ENCODE peak calls at places on chromosome 3, in four cellular contexts. T, Z, O and D are unnamed samples.

GRCh38 chr3:11991751-11992150 is 12.4 kb upstream of the SYN2 start:
- DNase-seq in T (no peak), Z (no peak), O (no peak), D (no peak)

GRCh38 chr3:184513276-184514150 is 48.1 kb upstream of the EPHB3 start:
- DNase-seq in T (peak; percentile 55), Z (peak; percentile 7), O (peak; percentile 58), D (peak; percentile 94)

GRCh38 chr3:151230644-151231043 is 27.6 kb upstream of the GPR171 start:
- DNase-seq in T (no peak), Z (no peak), O (no peak), D (no peak)

GRCh38 chr3:4889896-4890295 is 89.3 kb upstream of the BHLHE40 start:
- DNase-seq in T (no peak), Z (no peak), O (peak; percentile 32), D (peak; percentile 44)

GRCh38 chr3:14144423-14145075 is 19.7 kb downstream of the TMEM43 start:
- DNase-seq in T (peak; percentile 95), Z (peak; percentile 52), O (peak; percentile 96), D (peak; percentile 78)

GRCh38 chr3:184716652-184717607 is 5.1 kb upstream of the MAGEF1 start:
- DNase-seq in T (no peak), Z (no peak), O (peak; percentile 12), D (peak; percentile 48)

GRCh38 chr3:56693750-56694149 is 10.7 kb upstream of the TASOR start:
- DNase-seq in T (no peak), Z (no peak), O (no peak), D (no peak)

GRCh38 chr3:177452487-177452886 is 255.2 kb upstream of the TBL1XR1 start:
- DNase-seq in T (peak; percentile 18), Z (no peak), O (no peak), D (no peak)

GRCh38 chr3:46098319-46098761 is 71.1 kb upstream of the XCR1 start:
- DNase-seq in T (no peak), Z (peak; percentile 86), O (no peak), D (no peak)

GRCh38 chr3:168081171-168081771 is 14.5 kb downstream of the GOLIM4 start:
- DNase-seq in T (no peak), Z (no peak), O (no peak), D (no peak)

GRCh38 chr3:45084820-45085816 is 59.0 kb downstream of the CLEC3B start:
- DNase-seq in T (no peak), Z (no peak), O (peak; percentile 16), D (no peak)

GRCh38 chr3:171494457-171495109 is 34.4 kb upstream of the TNIK start:
- DNase-seq in T (no peak), Z (no peak), O (no peak), D (no peak)

GRCh38 chr3:23421811-23422510 is 218.8 kb downstream of the UBE2E2 start:
- DNase-seq in T (no peak), Z (no peak), O (no peak), D (no peak)

GRCh38 chr3:187448674-187449073 is 80.5 kb downstream of the RTP4 start:
- DNase-seq in T (no peak), Z (no peak), O (no peak), D (no peak)

GRCh38 chr3:136194409-136195257 is 1.5 kb downstream of the MSL2 start:
- DNase-seq in T (no peak), Z (peak; percentile 24), O (no peak), D (peak; percentile 35)

GRCh38 chr3:32614956-32615355 is 44.3 kb upstream of the DYNC1LI1 start:
- DNase-seq in T (no peak), Z (no peak), O (no peak), D (no peak)

DNA sequence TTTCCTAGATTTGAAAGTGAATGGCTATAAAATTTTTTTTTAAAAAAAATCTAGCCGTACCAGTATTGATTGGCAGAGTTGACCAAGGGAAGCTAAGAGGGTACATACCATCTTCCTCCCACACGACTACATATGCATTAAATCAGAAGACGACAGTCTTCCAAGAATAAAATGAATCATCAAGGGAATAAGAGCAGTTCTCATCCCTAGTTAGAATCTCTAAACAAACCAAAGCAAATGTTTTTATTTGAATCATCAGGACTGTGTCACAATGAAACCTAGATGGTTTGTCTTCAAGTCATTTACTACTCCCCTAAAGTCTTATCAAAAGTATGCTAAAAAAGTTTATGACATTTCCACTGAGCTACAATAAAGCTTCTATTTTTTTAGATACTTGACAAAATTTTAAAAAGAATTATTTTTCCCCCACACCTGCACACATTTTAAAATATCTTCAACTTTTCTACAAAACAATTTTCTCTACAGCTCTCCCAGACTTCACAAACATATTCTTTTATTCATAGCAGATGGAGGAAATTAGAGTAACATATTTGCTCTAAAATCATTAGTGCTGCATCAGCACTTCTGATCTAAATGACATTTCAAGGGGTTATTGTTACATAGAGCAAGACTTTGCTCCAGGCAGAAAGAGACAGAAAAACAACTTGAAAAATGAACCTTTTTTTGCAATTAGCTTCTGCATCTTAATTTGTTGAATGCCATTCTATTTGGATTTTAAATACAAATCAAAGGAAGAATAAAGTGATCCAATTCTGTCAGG is 547.1 kb downstream of the FHIT start:
- DNase-seq in T (no peak), Z (no peak), O (no peak), D (no peak)
- TF ChIP-seq PBX3 in T (no peak), Z (no peak), O (no peak), D (peak; percentile 63)

GRCh38 chr3:126305427-126305826 is 51.8 kb downstream of the KLF15 start:
- DNase-seq in T (no peak), Z (no peak), O (no peak), D (no peak)
- TF ChIP-seq PBX3 in T (no peak), Z (no peak), O (no peak), D (no peak)

DNA sequence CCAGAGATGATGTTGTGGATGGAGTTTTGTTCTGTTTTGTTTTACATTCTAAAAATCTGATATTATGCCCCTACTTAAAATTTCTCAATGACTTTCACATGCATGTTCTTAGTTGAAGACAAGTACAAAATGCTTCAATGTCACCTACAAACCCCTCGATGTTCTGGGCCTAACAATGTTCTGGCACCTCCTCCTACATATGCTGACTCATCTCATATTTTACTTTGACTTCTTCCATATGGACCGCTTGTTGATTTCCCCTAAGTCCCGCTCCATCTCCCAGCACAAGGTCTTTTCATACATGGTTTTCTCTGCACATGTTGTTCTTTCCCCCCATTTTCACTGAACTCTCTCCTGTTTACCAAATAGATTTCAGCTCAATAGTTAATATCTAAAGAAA is 441.4 kb downstream of the CNTN6 start:
- DNase-seq in T (no peak), Z (no peak), O (no peak), D (no peak)
- TF ChIP-seq PBX3 in T (no peak), Z (no peak), O (no peak), D (no peak)

GRCh38 chr3:128486692-128487537 is 6.1 kb downstream of the GATA2 start:
- DNase-seq in T (peak; percentile 22), Z (no peak), O (no peak), D (peak; percentile 61)
- TF ChIP-seq PBX3 in T (no peak), Z (no peak), O (no peak), D (no peak)

GRCh38 chr3:132253262-132253878 is 63.8 kb upstream of the ACP3 start:
- DNase-seq in T (peak; percentile 70), Z (no peak), O (peak; percentile 43), D (peak; percentile 45)

GRCh38 chr3:132255041-132255745 is 62.0 kb upstream of the ACP3 start:
- DNase-seq in T (peak; percentile 58), Z (no peak), O (no peak), D (no peak)

GRCh38 chr3:132261501-132261900 is 55.7 kb upstream of the ACP3 start:
- DNase-seq in T (no peak), Z (no peak), O (no peak), D (no peak)

GRCh38 chr3:132254076-132254755 is 63.0 kb upstream of the ACP3 start:
- DNase-seq in T (no peak), Z (no peak), O (no peak), D (no peak)

DNA sequence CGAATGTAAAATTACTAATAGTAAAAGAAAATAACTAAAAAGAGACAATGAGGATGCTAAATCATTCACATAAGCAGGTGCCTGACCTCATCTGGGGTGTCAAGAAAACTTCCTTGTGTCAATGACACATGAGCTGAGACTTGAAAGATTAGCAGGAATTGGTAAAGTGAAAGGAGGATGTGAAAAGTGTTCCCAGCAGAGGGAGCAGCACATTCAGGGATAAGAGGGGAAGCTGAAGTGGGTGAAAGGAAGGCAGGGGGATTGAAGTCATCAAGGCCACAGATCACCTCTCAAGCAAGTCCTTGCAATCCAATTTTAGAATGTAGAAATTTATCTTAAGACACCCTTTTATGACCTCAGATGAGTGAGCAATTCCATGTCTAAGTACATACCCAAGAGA is 60.2 kb upstream of the ACP3 start:
- DNase-seq in T (peak; percentile 53), Z (no peak), O (peak; percentile 27), D (peak; percentile 20)
- TF ChIP-seq PBX3 in T (no peak), Z (no peak), O (no peak), D (no peak)